ENCODE peak calls at places on chromosomes 7 and 10, in seven cellular contexts. B, C, O, I, X, W and T are unnamed samples.

GRCh38 chr7:140275069-140275961 is 98.5 kb upstream of the KDM7A start:
- DNase-seq in O (no peak), C (no peak), B (no peak), X (no peak), I (no peak), W (no peak), T (no peak)

GRCh38 chr10:58101682-58102081 is 166.0 kb downstream of the IPMK start:
- DNase-seq in I (no peak), O (no peak), B (no peak), W (no peak), X (no peak), C (no peak), T (no peak)

GRCh38 chr10:95295031-95295755 is 4.4 kb upstream of the PDLIM1 start:
- DNase-seq in X (peak; percentile 89), C (peak; percentile 59), O (no peak), W (peak; percentile 0), B (peak; percentile 26), I (peak; percentile 13), T (peak; percentile 83)

GRCh38 chr7:157690058-157690832 is 353.4 kb downstream of the DNAJB6 start:
- DNase-seq in O (no peak), C (no peak), W (no peak), B (peak; percentile 16), X (peak; percentile 62), I (no peak), T (no peak)

GRCh38 chr7:54701982-54702381 is 57.0 kb downstream of the SEC61G start:
- DNase-seq in W (no peak), C (no peak), O (no peak), X (no peak), I (no peak), B (no peak), T (no peak)

GRCh38 chr7:77409739-77410545 is 6.2 kb downstream of the GSAP start:
- DNase-seq in I (no peak), C (no peak), O (no peak), B (peak; percentile 91), W (no peak), X (no peak), T (no peak)

GRCh38 chr10:124403548-124403947 is 15.2 kb downstream of the OAT start:
- DNase-seq in I (no peak), O (no peak), B (peak; percentile 46), X (no peak), C (peak; percentile 46), W (peak; percentile 68), T (peak; percentile 93)

GRCh38 chr10:131733596-131733995 is 167.2 kb upstream of the PPP2R2D start:
- DNase-seq in I (no peak), X (no peak), O (no peak), C (no peak), B (no peak), W (no peak), T (no peak)

GRCh38 chr7:69457912-69458491 is 140.3 kb upstream of the AUTS2 start:
- DNase-seq in C (peak; percentile 78), W (no peak), I (no peak), O (no peak), B (no peak), X (no peak), T (no peak)

GRCh38 chr7:153258686-153259085 is 499.1 kb downstream of the ACTR3B start:
- DNase-seq in I (no peak), W (no peak), X (no peak), B (no peak), O (no peak), C (no peak), T (no peak)

GRCh38 chr7:12570148-12570528 is 382 bp upstream of the SCIN start:
- DNase-seq in W (peak; percentile 3), I (no peak), X (peak; percentile 87), B (no peak), O (no peak), C (no peak), T (no peak)
- H3K4me3 ChIP-seq in W (no peak overlapping the region), I (peak overlapping the region; percentile 34), X (peak overlapping the region; percentile 79), B (peak overlapping the region; percentile 48), O (peak overlapping the region; percentile 43), C (peak overlapping the region; percentile 53), T (no peak overlapping the region)

GRCh38 chr7:121372376-121373024 is 23.6 kb downstream of the FAM3C start:
- DNase-seq in I (no peak), B (no peak), C (no peak), O (no peak), W (no peak), X (no peak), T (no peak)
- H3K4me3 ChIP-seq in I (no peak overlapping the region), B (no peak overlapping the region), C (no peak overlapping the region), O (no peak overlapping the region), W (no peak overlapping the region), X (no peak overlapping the region), T (no peak overlapping the region)

GRCh38 chr7:17142831-17143541 is 155.5 kb upstream of the AHR start:
- DNase-seq in B (no peak), X (no peak), O (no peak), I (no peak), C (no peak), W (no peak), T (no peak)
- H3K4me3 ChIP-seq in B (no peak overlapping the region), X (peak overlapping the region; percentile 30), O (peak overlapping the region; percentile 31), I (peak overlapping the region; percentile 48), C (peak overlapping the region; percentile 35), W (peak overlapping the region; percentile 47), T (no peak overlapping the region)

GRCh38 chr10:22319559-22320558 is 1.0 kb upstream of the BMI1 start:
- DNase-seq in O (no peak), I (no peak), W (no peak), C (no peak), B (no peak), X (peak; percentile 29), T (no peak)
- H3K4me3 ChIP-seq in O (peak overlapping the region; percentile 35), I (peak overlapping the region; percentile 35), W (no peak overlapping the region), C (peak overlapping the region; percentile 64), B (peak overlapping the region; percentile 55), X (peak overlapping the region; percentile 67), T (peak overlapping the region; percentile 42)